ENCODE peak calls at places on chromosomes 11 and 22, in four cellular contexts. A is K562, I is HL-60, M is GM12878. K is an unnamed sample.

GRCh38 chr11:57514538-57515331 is 767 bp downstream of the SLC43A1 start:
- DNase-seq in A (peak), I (peak), M (no peak), K (peak)

GRCh38 chr11:73147771-73148681 is 5.9 kb upstream of the FCHSD2 start:
- DNase-seq in M (no peak), I (no peak), A (no peak), K (no peak)

GRCh38 chr11:108148549-108148948 is 27.2 kb downstream of the ACAT1 start:
- DNase-seq in I (no peak), A (no peak), M (no peak), K (no peak)

GRCh38 chr11:97979741-97980140 is 1041.0 kb upstream of the CNTN5 start:
- DNase-seq in M (no peak), A (no peak), I (no peak), K (no peak)

GRCh38 chr11:45217991-45218390 is 68.2 kb downstream of the SYT13 start:
- DNase-seq in I (no peak), A (no peak), M (no peak), K (no peak)

GRCh38 chr11:124754710-124755109 is 2.7 kb upstream of the VSIG2 start:
- DNase-seq in A (no peak), M (no peak), I (no peak), K (no peak)

GRCh38 chr22:23398701-23399366 is 181.3 kb downstream of the IGLL1 start:
- DNase-seq in I (no peak), A (no peak), M (no peak), K (no peak)

GRCh38 chr11:28337701-28338100 is 229.5 kb downstream of the METTL15 start:
- DNase-seq in A (no peak), I (peak), M (no peak), K (no peak)

DNA sequence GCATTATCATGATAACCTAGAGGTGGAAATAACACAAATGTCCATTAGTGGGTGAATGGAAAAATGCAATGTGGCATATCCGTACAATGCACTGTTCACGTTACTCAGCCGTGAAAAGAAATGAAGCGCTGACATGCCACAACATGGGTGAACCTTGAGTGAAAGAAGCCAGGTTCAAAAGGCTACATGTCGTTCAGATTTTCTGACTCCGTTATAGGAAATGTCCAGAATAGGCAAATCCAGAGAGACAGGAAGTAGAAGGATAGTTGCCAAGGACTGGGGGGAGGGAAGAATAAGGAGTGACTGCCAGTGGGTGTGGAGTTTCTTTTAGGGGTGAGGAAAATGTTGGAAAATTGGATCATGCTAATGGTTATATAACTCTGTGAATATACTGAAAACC is 133.8 kb downstream of the ATXN10 start:
- DNase-seq in M (no peak), A (no peak), I (no peak), K (no peak)
- TF ChIP-seq SPI1 in M (no peak), A (no peak), I (no peak), K (no peak)

GRCh38 chr22:33922268-33922667 is 2.0 kb upstream of the LARGE1 start:
- DNase-seq in I (no peak), M (no peak), A (no peak), K (no peak)

GRCh38 chr22:33920927-33921575 is 775 bp upstream of the LARGE1 start:
- DNase-seq in I (peak), M (peak), A (peak), K (peak)

GRCh38 chr22:33923033-33923432 is 2.8 kb upstream of the LARGE1 start:
- DNase-seq in M (no peak), A (no peak), I (no peak), K (no peak)

GRCh38 chr22:33919591-33920501 is at the start of gene LARGE1:
- DNase-seq in A (peak), I (no peak), M (no peak), K (peak)

DNA sequence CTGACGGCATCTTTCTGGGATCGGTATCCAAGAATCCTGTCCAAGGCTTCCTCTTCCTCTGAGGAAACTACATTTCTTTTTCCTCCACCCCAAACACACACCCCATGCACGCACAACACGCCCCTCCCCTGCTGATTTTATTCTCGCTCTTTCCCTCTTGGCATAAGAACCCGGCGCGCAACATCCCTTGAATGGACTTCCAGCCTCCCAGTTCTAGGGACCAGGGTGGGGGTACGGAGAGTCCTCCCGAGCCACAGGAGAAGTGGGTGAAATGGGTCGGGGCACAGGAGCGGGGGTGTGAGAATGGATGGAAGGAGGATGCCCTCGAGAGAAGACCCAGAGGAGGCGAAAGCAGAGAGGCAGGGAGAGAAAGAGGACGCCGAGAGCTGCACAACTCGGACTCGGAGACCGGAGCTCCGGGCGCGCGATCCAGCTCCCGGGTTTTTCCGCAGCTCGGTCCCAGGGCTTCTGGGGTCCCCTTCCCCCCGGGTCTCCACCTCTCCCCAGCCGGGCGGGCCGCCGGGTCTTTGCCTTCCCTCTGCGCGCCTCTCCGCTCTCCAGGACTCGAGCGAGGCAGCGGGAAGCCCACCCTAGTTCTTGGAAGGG is 1.4 kb upstream of the LARGE1 start:
- DNase-seq in M (no peak), I (no peak), A (no peak), K (peak)
- TF ChIP-seq SPI1 in M (no peak), I (no peak), A (no peak), K (no peak)

GRCh38 chr22:37581534-37581933 is 1.6 kb upstream of the LGALS2 start:
- DNase-seq in M (no peak), A (no peak), I (peak), K (no peak)
- TF ChIP-seq SPI1 in M (no peak), A (no peak), I (peak), K (no peak)

GRCh38 chr11:33868646-33869461 is 23.0 kb downstream of the LMO2 start:
- DNase-seq in I (no peak), A (no peak), M (no peak), K (peak)

GRCh38 chr11:33867996-33868645 is 23.8 kb downstream of the LMO2 start:
- DNase-seq in A (no peak), M (no peak), I (no peak), K (no peak)

GRCh38 chr11:33867566-33867965 is 24.3 kb downstream of the LMO2 start:
- DNase-seq in I (no peak), M (no peak), A (no peak), K (no peak)

GRCh38 chr11:33874910-33875490 is 16.9 kb downstream of the LMO2 start:
- DNase-seq in M (no peak), A (no peak), I (peak), K (no peak)

DNA sequence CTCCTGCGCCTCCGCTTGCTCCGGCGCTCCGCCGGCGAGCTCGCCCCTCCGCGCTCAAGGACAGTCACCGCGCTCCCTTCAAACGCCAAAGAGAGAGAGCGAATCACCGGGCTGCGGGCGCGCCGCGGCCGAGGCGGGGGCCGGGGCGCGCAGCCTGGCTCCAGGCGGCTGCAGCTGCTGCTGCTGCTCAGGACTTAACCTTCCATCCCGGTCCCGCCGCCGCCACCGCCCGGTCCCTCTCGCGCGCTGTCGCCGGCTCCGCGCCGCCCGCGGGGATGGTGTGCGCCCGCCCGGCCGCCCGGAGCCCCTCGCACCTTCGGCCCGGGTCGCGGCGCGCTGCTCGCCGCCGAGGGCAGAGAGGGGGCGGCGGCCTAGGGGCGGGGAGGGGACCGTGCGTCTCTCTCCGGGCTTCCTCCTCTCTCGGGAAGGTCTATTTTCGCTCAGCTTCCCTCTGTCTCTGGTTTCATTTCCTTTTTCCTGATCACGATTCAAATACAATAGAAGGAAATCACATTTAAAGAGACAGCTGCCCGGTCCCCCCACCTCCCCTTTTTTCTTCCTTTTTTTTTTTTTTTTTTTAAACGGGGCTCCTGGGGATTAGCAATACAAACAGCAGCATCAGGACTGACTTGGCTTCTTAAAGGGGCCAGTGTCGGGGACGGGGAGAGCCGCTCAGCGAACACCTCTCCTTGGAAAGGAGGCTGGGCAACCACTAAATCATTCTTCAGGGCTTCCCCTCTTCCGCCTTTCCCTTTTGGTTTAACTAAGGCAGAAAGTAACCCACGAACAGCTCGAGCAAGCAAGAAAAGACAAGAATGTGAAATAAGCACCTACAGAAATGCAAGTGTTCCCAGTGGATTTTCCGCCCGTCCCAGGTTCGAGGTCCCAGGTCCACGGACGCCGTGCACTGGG is 22.1 kb downstream of the LMO2 start:
- DNase-seq in M (no peak), A (peak), I (peak), K (peak)
- TF ChIP-seq SPI1 in M (no peak), A (peak), I (peak), K (peak)

GRCh38 chr11:78039391-78039918 is 16.4 kb upstream of the KCTD14 start:
- DNase-seq in I (no peak), M (no peak), A (no peak), K (no peak)

GRCh38 chr11:78039919-78040671 is 17.0 kb upstream of the KCTD14 start:
- DNase-seq in M (no peak), A (peak), I (peak), K (peak)

GRCh38 chr11:78041843-78042455 is 18.9 kb upstream of the KCTD14 start:
- DNase-seq in I (no peak), M (no peak), A (no peak), K (no peak)

GRCh38 chr11:78042858-78043257 is 19.8 kb upstream of the KCTD14 start:
- DNase-seq in M (no peak), I (no peak), A (no peak), K (no peak)

DNA sequence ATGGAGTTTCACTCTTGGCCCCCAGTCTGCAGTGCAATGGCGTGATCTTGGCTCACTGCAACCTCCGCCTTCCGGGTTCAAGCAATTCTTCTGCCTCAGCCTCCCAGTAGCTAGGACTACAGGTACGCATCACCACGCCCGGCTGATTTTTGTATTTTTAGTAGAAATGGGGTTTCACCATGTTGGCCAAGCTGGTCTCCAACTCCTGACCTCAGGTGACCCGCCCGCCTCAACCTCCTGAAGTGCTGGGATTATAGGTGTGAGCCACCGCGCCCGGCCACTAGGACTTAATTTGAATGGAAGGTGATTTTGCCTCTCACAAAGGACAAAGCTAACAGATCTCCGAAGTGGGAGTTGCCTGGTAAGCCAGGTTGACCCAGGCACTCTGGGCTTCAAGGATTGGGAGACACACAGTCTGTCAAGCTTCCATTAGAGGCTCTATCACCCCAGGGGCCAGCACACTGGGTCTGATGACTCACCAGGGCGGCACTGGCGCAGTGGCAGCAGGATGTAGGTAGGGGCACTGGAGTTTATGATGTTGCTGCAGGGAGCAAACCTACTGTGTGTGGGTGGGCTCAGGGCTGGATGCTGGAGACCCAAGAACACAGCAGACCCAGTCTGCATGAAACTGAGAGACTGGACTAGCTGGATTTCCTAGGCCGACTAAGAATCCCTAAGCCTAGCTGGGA is 17.8 kb upstream of the KCTD14 start:
- DNase-seq in A (peak), I (no peak), M (no peak), K (no peak)
- TF ChIP-seq SPI1 in A (no peak), I (no peak), M (no peak), K (no peak)

GRCh38 chr11:8332196-8332595 is 68.5 kb upstream of the LMO1 start:
- DNase-seq in I (peak), A (no peak), M (no peak), K (no peak)
- TF ChIP-seq SPI1 in I (peak), A (peak), M (peak), K (peak)

GRCh38 chr11:78036313-78036712 is 13.2 kb upstream of the KCTD14 start:
- DNase-seq in M (no peak), I (no peak), A (no peak), K (no peak)

GRCh38 chr11:78038697-78039313 is 15.7 kb upstream of the KCTD14 start:
- DNase-seq in A (no peak), I (no peak), M (no peak), K (no peak)

GRCh38 chr11:78034623-78035022 is 11.5 kb upstream of the KCTD14 start:
- DNase-seq in I (no peak), A (peak), M (no peak), K (no peak)

GRCh38 chr11:78037056-78037455 is 14.0 kb upstream of the KCTD14 start:
- DNase-seq in A (no peak), I (no peak), M (no peak), K (no peak)

GRCh38 chr11:78037825-78038620 is 14.9 kb upstream of the KCTD14 start:
- DNase-seq in M (no peak), A (no peak), I (no peak), K (no peak)
- TF ChIP-seq SPI1 in M (no peak), A (no peak), I (no peak), K (no peak)